ENCODE peak calls at places on chromosomes 7 and 10, in ten cellular contexts. B is LoVo; G is H7; S is thoracic aorta; M is GDM1; P is NCI-H1105 treated with DMSO at 0.1 percent for 48 hours; D is NCI-H748 treated with DMSO at 0.1 percent for 48 hours; U is stimulated activated CD4-positive, alpha-beta T cell treated with anti-CD3 and anti-CD28 coated beads, Interleukin-15, amount 100 ng/mL, for 1 hour; N is progenitor cell of endocrine pancreas; O is cardiac muscle cell. X is an unnamed sample.

GRCh38 chr7:50369408-50370026 is 65.0 kb downstream of the IKZF1 start:
- DNase-seq in N (no peak), G (peak), O (peak), B (no peak), U (no peak), S (no peak), M (peak), D (peak), P (peak), X (peak)

GRCh38 chr7:59079-59825 is 133.1 kb upstream of the FAM20C start:
- DNase-seq in D (no peak), B (no peak), P (no peak), S (no peak), U (no peak), O (no peak), M (no peak), G (peak), N (no peak), X (no peak)

GRCh38 chr10:63429280-63429679 is 36.5 kb downstream of the JMJD1C start:
- DNase-seq in O (peak), P (no peak), B (no peak), S (no peak), N (no peak), D (no peak), G (no peak), M (no peak), U (no peak), X (no peak)

GRCh38 chr10:29321656-29322055 is 32.8 kb downstream of the LYZL1 start:
- DNase-seq in U (no peak), M (no peak), B (no peak), D (no peak), G (no peak), O (no peak), P (no peak), S (no peak), N (no peak), X (no peak)

GRCh38 chr10:18222870-18223269 is 82.6 kb downstream of the CACNB2 start:
- DNase-seq in U (no peak), O (no peak), G (no peak), M (no peak), P (no peak), N (no peak), D (no peak), B (no peak), S (no peak), X (no peak)

GRCh38 chr7:2106920-2107319 is 125.8 kb downstream of the MAD1L1 start:
- DNase-seq in G (peak), P (no peak), O (peak), B (no peak), S (no peak), M (no peak), N (no peak), D (no peak), U (no peak), X (no peak)

GRCh38 chr7:117324940-117325339 is 2.1 kb upstream of the WNT2 start:
- DNase-seq in P (no peak), D (no peak), S (no peak), B (no peak), O (no peak), M (no peak), N (no peak), U (no peak), G (peak), X (no peak)

GRCh38 chr7:80060218-80060806 is 74.3 kb upstream of the GNAI1 start:
- DNase-seq in P (peak), B (peak), U (no peak), M (peak), O (peak), G (peak), N (no peak), D (peak), S (no peak), X (peak)

GRCh38 chr7:127253289-127254162 is 785 bp upstream of the GRM8 start:
- DNase-seq in M (peak), N (peak), U (peak), B (peak), P (peak), D (peak), O (peak), S (peak), G (peak), X (peak)

GRCh38 chr10:130014734-130015695 is 50.9 kb upstream of the EBF3 start:
- DNase-seq in U (no peak), S (no peak), P (no peak), M (no peak), B (no peak), D (no peak), O (no peak), G (peak), N (no peak), X (no peak)

GRCh38 chr7:73851410-73852338 is 9.3 kb upstream of the TMEM270 start:
- DNase-seq in N (no peak), O (peak), S (no peak), P (no peak), G (no peak), B (peak), M (no peak), D (no peak), U (no peak), X (peak)

GRCh38 chr10:28839600-28840007 is 162.3 kb downstream of the BAMBI start:
- DNase-seq in B (peak), D (peak), G (no peak), N (no peak), M (no peak), O (peak), U (no peak), P (peak), S (no peak), X (no peak)

GRCh38 chr10:132714906-132715790 is 70.8 kb downstream of the NKX6-2 start:
- DNase-seq in O (no peak), B (no peak), D (no peak), G (no peak), S (no peak), M (no peak), U (no peak), N (no peak), P (no peak), X (no peak)

GRCh38 chr7:28419717-28420116 is 7.4 kb downstream of the CREB5 start:
- DNase-seq in O (peak), M (no peak), P (no peak), D (no peak), B (no peak), G (no peak), S (no peak), N (no peak), U (no peak), X (no peak)

GRCh38 chr7:143205560-143206293 is 16.1 kb upstream of the TAS2R40 start:
- DNase-seq in G (no peak), B (no peak), O (peak), M (peak), U (no peak), N (no peak), D (no peak), P (no peak), S (no peak), X (no peak)

GRCh38 chr7:46972205-46972604 is 609.7 kb downstream of the TNS3 start:
- DNase-seq in S (no peak), P (no peak), N (no peak), U (no peak), B (peak), M (no peak), D (no peak), G (no peak), O (peak), X (no peak)

GRCh38 chr7:51123322-51124021 is 193.1 kb downstream of the COBL start:
- DNase-seq in O (peak), M (no peak), G (no peak), U (no peak), N (no peak), S (no peak), D (no peak), P (no peak), B (peak), X (peak)

GRCh38 chr10:9681655-9682054 is 1336.0 kb upstream of the CELF2 start:
- DNase-seq in D (no peak), G (no peak), B (no peak), O (no peak), S (no peak), N (no peak), P (no peak), M (no peak), U (no peak), X (no peak)

GRCh38 chr7:129969881-129970446 is 17.2 kb upstream of the UBE2H start:
- DNase-seq in D (no peak), G (no peak), U (no peak), B (peak), O (peak), P (no peak), S (no peak), N (no peak), M (no peak), X (peak)

GRCh38 chr7:45435846-45436245 is 138.3 kb upstream of the ADCY1 start:
- DNase-seq in U (no peak), P (no peak), G (no peak), M (no peak), N (no peak), B (peak), D (no peak), O (peak), S (no peak), X (peak)